ENCODE peak calls at places on chromosomes 11 and 22, in nine cellular contexts. M is hepatocyte, K is stomach, Y is GM23338, D is right lobe of liver, X is epithelial cell of proximal tubule, H is GM12865, C is brain microvascular endothelial cell, J is fibroblast of mammary gland. F is an unnamed sample.

GRCh38 chr11:6237903-6238302 is 986 bp upstream of the CNGA4 start:
- DNase-seq in K (no peak), Y (no peak), H (no peak), M (no peak), J (no peak), C (no peak), D (no peak), X (no peak), F (no peak)

GRCh38 chr11:95920460-95921105 is 3.3 kb downstream of the MTMR2 start:
- DNase-seq in Y (no peak), D (no peak), J (peak; percentile 54), H (no peak), K (no peak), C (no peak), X (no peak), M (no peak), F (no peak)

GRCh38 chr11:72227316-72228228 is 3.0 kb downstream of the INPPL1 start:
- DNase-seq in Y (no peak), J (peak; percentile 59), K (peak; percentile 27), H (no peak), D (peak; percentile 41), C (no peak), X (no peak), M (peak; percentile 5), F (peak; percentile 44)

GRCh38 chr22:29030618-29031235 is 30.9 kb downstream of the C22orf31 start:
- DNase-seq in D (peak; percentile 96), K (peak; percentile 93), J (peak; percentile 87), Y (peak; percentile 86), X (peak; percentile 49), H (no peak), C (peak; percentile 59), M (peak; percentile 90), F (peak; percentile 39)

GRCh38 chr11:27616711-27617110 is 83.5 kb downstream of the BDNF start:
- DNase-seq in J (no peak), H (no peak), M (no peak), X (no peak), K (no peak), C (no peak), Y (peak; percentile 24), D (no peak), F (no peak)

GRCh38 chr22:44168206-44168605 is 12.5 kb upstream of the PARVG start:
- DNase-seq in X (no peak), K (no peak), H (no peak), D (no peak), J (no peak), C (no peak), Y (no peak), M (no peak), F (no peak)

GRCh38 chr11:63915961-63916836 is 765 bp downstream of the RCOR2 start:
- DNase-seq in X (no peak), H (peak; percentile 26), K (peak; percentile 37), C (no peak), J (no peak), M (peak; percentile 70), Y (peak; percentile 95), D (no peak), F (peak; percentile 81)

GRCh38 chr22:29625090-29625825 is 21.8 kb downstream of the NF2 start:
- DNase-seq in K (peak; percentile 60), C (peak; percentile 68), J (peak; percentile 83), M (peak; percentile 78), H (peak; percentile 58), Y (peak; percentile 61), X (no peak), D (no peak), F (peak; percentile 72)

GRCh38 chr11:32385998-32386397 is 49.3 kb downstream of the WT1 start:
- DNase-seq in K (no peak), J (peak; percentile 49), D (no peak), Y (peak; percentile 84), C (peak; percentile 24), X (no peak), H (no peak), M (peak; percentile 76), F (no peak)

GRCh38 chr11:69525516-69526452 is 44.3 kb downstream of the LINC01488 start:
- DNase-seq in D (no peak), M (no peak), Y (no peak), H (no peak), X (no peak), C (no peak), K (no peak), J (no peak), F (no peak)

DNA sequence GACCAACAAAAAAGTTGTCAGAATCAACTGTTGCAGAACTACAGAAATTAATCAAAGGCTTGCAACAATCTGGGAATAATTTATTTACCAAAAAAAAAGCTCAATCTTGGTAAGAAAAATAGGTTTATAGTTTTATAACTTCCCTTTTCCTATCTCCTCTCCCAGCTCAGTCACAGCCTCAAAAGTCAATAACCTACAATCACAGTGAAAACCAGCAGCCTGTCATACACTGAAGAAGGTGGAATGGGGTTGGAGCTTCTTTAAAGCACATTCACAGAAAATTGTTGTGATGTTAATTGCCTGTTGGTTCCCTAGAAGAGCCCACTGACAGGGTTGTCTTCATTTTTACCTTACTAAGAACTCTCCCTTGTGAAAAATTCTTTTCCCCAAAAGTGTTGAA is 50.7 kb upstream of the CEP126 start:
- DNase-seq in K (no peak), X (no peak), H (no peak), D (no peak), M (no peak), J (no peak), C (no peak), Y (no peak), F (no peak)
- H3K4me3 ChIP-seq in K (no peak overlapping the region), X (no peak overlapping the region), H (no peak overlapping the region), D (no peak overlapping the region), M (no peak overlapping the region), J (no peak overlapping the region), C (no peak overlapping the region), Y (no peak overlapping the region), F (no peak overlapping the region)

DNA sequence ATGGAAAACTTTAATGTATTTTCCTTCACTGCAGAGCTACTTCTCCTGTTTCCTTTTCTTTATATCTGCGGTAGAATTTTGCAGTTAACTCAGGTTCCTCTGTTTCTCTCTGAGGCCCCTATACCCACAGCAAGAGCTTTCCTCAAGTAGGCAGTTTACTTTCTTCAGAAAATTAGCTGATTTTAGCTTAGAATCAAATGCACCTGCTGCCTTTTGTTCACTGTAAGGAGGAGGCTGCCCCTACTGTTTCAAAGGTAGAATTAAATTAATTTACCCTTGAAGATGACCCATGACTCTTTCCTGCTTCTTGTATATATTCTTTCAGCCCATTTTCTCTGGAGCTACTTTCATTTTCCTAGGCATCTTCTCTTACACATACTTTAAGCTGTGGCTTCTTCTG is 68.7 kb upstream of the GDPD4 start:
- DNase-seq in J (no peak), C (no peak), D (no peak), M (no peak), H (no peak), K (no peak), X (no peak), Y (peak; percentile 17), F (no peak)
- H3K4me3 ChIP-seq in J (no peak overlapping the region), C (no peak overlapping the region), D (no peak overlapping the region), M (no peak overlapping the region), H (no peak overlapping the region), K (no peak overlapping the region), X (no peak overlapping the region), Y (no peak overlapping the region), F (no peak overlapping the region)

DNA sequence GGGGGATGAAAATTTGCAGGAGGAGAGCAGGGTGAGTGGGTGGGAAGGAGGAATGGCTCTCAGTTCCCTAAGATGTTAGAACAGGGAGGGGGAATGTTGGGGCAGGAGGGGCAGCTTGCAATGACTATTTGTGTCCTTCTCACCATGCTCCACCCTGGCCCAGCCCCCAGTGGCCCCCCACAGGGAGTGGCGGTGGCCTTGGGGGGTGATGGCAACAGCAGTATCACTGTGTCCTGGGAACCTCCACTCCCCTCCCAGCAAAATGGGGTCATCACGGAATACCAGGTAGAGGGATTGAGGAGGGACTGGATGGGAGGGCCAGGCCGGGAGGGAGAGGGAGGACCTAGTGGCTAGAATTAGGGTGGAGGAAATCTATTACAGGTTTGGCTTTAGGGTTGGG is 10.2 kb downstream of the ROBO3 start:
- DNase-seq in J (no peak), K (no peak), X (no peak), H (no peak), M (no peak), Y (no peak), D (no peak), C (no peak), F (no peak)
- H3K4me3 ChIP-seq in J (peak overlapping the region; percentile 65), K (peak overlapping the region; percentile 69), X (peak overlapping the region; percentile 68), H (no peak overlapping the region), M (no peak overlapping the region), Y (peak overlapping the region; percentile 79), D (no peak overlapping the region), C (peak overlapping the region; percentile 66), F (no peak overlapping the region)

GRCh38 chr22:46087816-46088277 is 62.5 kb upstream of the PPARA start:
- DNase-seq in D (peak; percentile 93), H (no peak), X (no peak), Y (no peak), K (peak; percentile 88), C (peak; percentile 90), J (peak; percentile 93), M (peak; percentile 80), F (peak; percentile 96)

GRCh38 chr22:46087336-46087690 is 63.0 kb upstream of the PPARA start:
- DNase-seq in J (no peak), X (no peak), C (no peak), M (no peak), D (no peak), K (no peak), Y (no peak), H (no peak), F (no peak)

GRCh38 chr22:46085831-46086576 is 64.3 kb upstream of the PPARA start:
- DNase-seq in H (no peak), X (no peak), M (no peak), K (peak; percentile 87), C (no peak), J (peak; percentile 91), D (peak; percentile 60), Y (no peak), F (no peak)

GRCh38 chr22:46084943-46085830 is 65.1 kb upstream of the PPARA start:
- DNase-seq in Y (no peak), X (no peak), C (no peak), D (peak; percentile 95), K (peak; percentile 93), J (peak; percentile 92), H (no peak), M (no peak), F (no peak)

DNA sequence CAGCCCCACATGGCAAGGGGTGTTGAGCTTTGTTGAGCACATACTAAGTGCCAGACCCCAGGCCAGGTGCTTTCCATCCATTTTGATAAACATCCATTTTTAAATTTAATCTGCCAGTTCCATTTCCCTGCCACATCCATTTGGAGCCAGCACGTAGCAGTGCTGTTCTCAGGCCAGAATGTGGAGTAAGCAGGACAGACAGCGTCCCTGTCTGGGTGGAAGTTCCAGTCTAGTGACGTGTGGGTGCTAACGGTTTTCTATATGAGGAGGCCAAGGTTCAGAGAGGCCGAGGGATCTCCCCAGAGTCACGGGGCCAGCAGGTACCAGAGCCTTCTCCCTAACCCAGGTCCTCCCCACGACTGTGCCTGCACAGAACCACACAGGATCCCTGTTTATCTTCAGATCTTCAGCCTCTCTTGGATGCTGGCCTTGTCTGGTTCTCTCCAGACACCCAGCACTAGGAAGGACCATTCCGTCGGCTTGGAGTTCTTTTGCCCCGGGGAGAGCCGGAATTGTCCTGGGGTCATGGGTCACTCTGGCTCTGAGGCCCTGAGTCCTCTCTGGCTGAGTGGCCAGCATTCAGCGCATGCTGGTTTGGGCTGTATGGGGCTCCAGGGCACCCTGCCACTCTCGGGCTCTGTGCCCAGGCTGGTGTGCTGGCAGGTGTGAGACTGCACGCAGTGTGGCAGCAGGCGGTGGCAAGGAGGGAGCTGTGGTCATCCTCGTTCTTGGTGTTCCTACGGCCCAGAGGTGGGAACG is 63.6 kb upstream of the PPARA start:
- DNase-seq in X (no peak), Y (no peak), K (peak; percentile 24), D (peak; percentile 68), H (no peak), M (no peak), J (peak; percentile 79), C (no peak), F (peak; percentile 69)
- H3K4me3 ChIP-seq in X (peak overlapping the region; percentile 36), Y (no peak overlapping the region), K (no peak overlapping the region), D (no peak overlapping the region), H (no peak overlapping the region), M (no peak overlapping the region), J (peak overlapping the region; percentile 94), C (no peak overlapping the region), F (peak overlapping the region; percentile 40)